ENCODE peak calls at places on chromosome 22, in eight cellular contexts. L is suprapubic skin, F is stomach, H is esophagus muscularis mucosa, E is HepG2, T is sigmoid colon, B is A549, S is K562. J is an unnamed sample.

GRCh38 chr22:26763633-26764295 is 106.4 kb downstream of the MIAT start:
- DNase-seq in E (peak), F (no peak), S (no peak), H (no peak), B (peak), L (no peak), T (no peak), J (peak)

GRCh38 chr22:24330636-24331035 is 60.0 kb downstream of the SPECC1L start:
- DNase-seq in S (no peak), B (no peak), T (no peak), H (no peak), F (no peak), E (no peak), L (no peak), J (no peak)

GRCh38 chr22:50260434-50260800 is 1.1 kb downstream of the MAPK12 start:
- DNase-seq in L (no peak), E (no peak), S (peak), F (no peak), H (no peak), B (no peak), T (no peak), J (no peak)

GRCh38 chr22:38205261-38206128 is 3.7 kb downstream of the MAFF start:
- DNase-seq in B (no peak), T (peak), F (no peak), H (peak), S (no peak), L (peak), E (no peak), J (no peak)

GRCh38 chr22:29016067-29016938 is 45.3 kb downstream of the C22orf31 start:
- DNase-seq in L (no peak), B (no peak), F (no peak), S (no peak), T (no peak), H (no peak), E (peak), J (no peak)

GRCh38 chr22:28791841-28792490 is 8.4 kb downstream of the XBP1 start:
- DNase-seq in L (no peak), E (no peak), F (no peak), H (no peak), T (no peak), B (no peak), S (no peak), J (no peak)

GRCh38 chr22:33492210-33492651 is 428.0 kb downstream of the LARGE1 start:
- DNase-seq in H (no peak), S (no peak), L (no peak), T (no peak), B (no peak), F (peak), E (peak), J (peak)

GRCh38 chr22:38921126-38921525 is 36.3 kb upstream of the APOBEC3A start:
- DNase-seq in T (no peak), S (no peak), L (no peak), F (peak), E (no peak), H (no peak), B (no peak), J (peak)

GRCh38 chr22:41699264-41700104 is at the start of gene MEI1:
- DNase-seq in E (no peak), B (no peak), H (no peak), L (peak), F (peak), S (no peak), T (peak), J (peak)

GRCh38 chr22:46611189-46611588 is 9.0 kb upstream of the GRAMD4 start:
- DNase-seq in B (no peak), H (no peak), E (no peak), S (no peak), T (no peak), L (no peak), F (no peak), J (no peak)

GRCh38 chr22:46612341-46612903 is 7.8 kb upstream of the GRAMD4 start:
- DNase-seq in F (no peak), L (no peak), E (no peak), B (no peak), S (no peak), H (no peak), T (no peak), J (no peak)

GRCh38 chr22:46612904-46613605 is 7.1 kb upstream of the GRAMD4 start:
- DNase-seq in S (no peak), E (peak), H (no peak), F (no peak), T (no peak), B (no peak), L (no peak), J (peak)

GRCh38 chr22:46613606-46613997 is 6.6 kb upstream of the GRAMD4 start:
- DNase-seq in B (no peak), E (no peak), H (no peak), L (no peak), S (no peak), T (no peak), F (no peak), J (no peak)

DNA sequence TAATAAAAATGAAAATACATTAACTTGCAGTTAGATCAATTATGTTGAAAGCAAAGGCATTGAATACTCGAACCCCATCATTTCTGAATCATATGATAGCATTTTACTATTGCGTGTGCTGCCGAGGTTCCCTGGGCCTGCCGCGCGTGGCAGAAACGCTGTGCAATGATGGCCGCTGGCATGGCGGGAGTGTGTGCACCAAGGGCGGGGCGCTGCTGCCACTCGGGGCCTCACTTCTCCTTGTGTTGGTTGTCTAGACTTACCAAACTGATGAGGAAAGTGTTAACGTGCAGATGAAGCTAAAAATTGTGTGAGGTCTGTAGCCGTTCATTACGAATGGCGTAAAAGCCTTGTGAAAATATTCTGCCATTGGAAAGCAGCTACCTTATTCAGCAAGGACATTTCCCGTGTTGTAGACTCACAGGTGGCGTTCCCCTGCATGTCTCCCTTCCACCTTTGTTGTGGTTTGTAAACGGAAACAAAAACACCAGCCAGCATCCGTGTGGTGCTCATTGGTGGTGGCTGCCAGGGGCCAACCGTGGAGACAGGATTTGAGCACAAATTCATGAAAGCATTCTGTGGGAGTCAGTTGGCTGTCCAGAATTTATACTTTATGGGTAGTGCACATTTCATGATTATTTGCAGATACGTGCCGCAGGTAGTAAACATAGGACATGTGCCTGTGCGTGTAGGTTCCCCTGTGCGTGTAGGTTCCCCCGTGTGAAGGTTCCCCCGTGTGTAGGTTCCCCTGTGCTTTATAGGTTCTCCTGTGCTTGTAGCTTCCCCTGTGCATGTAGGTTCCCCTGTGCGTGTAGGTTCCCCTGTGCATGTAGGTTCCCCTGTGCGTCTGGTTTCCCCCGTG is 5.9 kb upstream of the GRAMD4 start:
- DNase-seq in F (no peak), S (no peak), H (no peak), B (no peak), L (no peak), T (no peak), E (no peak), J (no peak)
- TF ChIP-seq EP300 in F (no peak), S (no peak), H (no peak), B (no peak), L (no peak), T (no peak), E (no peak), J (no peak)

GRCh38 chr22:20522134-20522827 is 14.9 kb downstream of the MED15 start:
- DNase-seq in S (peak), B (no peak), E (no peak), F (no peak), L (no peak), T (no peak), H (no peak), J (no peak)
- TF ChIP-seq EP300 in S (no peak), B (no peak), E (no peak), F (no peak), L (no peak), T (no peak), H (no peak), J (no peak)

DNA sequence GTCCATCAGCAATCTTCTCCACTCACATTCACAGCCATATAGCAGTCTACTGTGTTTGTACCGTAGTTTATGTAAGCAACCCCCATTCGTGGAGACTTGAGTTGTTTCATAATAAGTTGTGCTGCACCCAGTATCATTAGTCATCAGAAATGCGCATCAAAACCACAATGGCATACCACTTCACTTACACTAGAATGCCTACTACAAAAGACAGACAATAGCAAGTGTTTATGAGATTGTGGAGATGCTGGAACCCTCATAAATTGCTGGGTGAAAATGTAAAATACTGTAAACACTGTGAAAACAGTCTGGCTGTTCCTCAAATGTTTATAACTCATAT is 133.3 kb downstream of the ATXN10 start:
- DNase-seq in L (no peak), S (no peak), H (no peak), E (peak), B (peak), T (no peak), F (no peak), J (no peak)
- TF ChIP-seq EP300 in L (no peak), S (no peak), H (no peak), E (no peak), B (peak), T (peak), F (no peak), J (no peak)

GRCh38 chr22:45891471-45891995 is 85.4 kb downstream of the WNT7B start:
- DNase-seq in L (no peak), S (no peak), H (no peak), B (no peak), F (no peak), E (no peak), T (no peak), J (peak)
- TF ChIP-seq EP300 in L (no peak), S (no peak), H (no peak), B (no peak), F (no peak), E (no peak), T (no peak), J (no peak)

GRCh38 chr22:23063539-23064380 is 6.6 kb upstream of the GNAZ start:
- DNase-seq in T (peak), E (no peak), L (peak), S (no peak), B (no peak), H (peak), F (peak), J (no peak)
- TF ChIP-seq EP300 in T (no peak), E (no peak), L (no peak), S (no peak), B (no peak), H (no peak), F (no peak), J (no peak)

GRCh38 chr22:49031746-49032330 is 795.8 kb downstream of the BRD1 start:
- DNase-seq in E (no peak), H (no peak), F (no peak), L (no peak), S (no peak), B (no peak), T (no peak), J (no peak)
- TF ChIP-seq EP300 in E (no peak), H (no peak), F (no peak), L (no peak), S (no peak), B (no peak), T (no peak), J (no peak)

GRCh38 chr22:39932918-39933649 is 27.1 kb upstream of the TMA7B start:
- DNase-seq in F (peak), L (no peak), T (no peak), H (no peak), E (peak), B (peak), S (peak), J (no peak)
- TF ChIP-seq EP300 in F (no peak), L (no peak), T (no peak), H (no peak), E (no peak), B (no peak), S (no peak), J (no peak)

GRCh38 chr22:30860176-30861105 is 108.1 kb downstream of the MORC2 start:
- DNase-seq in S (no peak), F (peak), E (no peak), B (no peak), T (no peak), L (peak), H (peak), J (no peak)
- TF ChIP-seq EP300 in S (no peak), F (no peak), E (no peak), B (no peak), T (no peak), L (no peak), H (no peak), J (no peak)